ENCODE peak calls at places on chromosomes 1 and 21, in nine cellular contexts. J, L, X, Q, K, C, R, P and B are unnamed samples.
A peak's percentile ranks its signal among the peaks of the same experiment; 100 is the strongest.

GRCh38 chr1:161487483-161487827 is 17.8 kb upstream of the FCGR2A start:
- DNase-seq in J (no peak), L (no peak), X (no peak), Q (peak; percentile 19), K (peak; percentile 34), C (no peak), R (peak; percentile 49), P (peak; percentile 69), B (peak; percentile 59)

GRCh38 chr1:221217029-221217428 is 337.8 kb downstream of the HLX start:
- DNase-seq in J (no peak), L (no peak), X (no peak), Q (no peak), K (no peak), C (no peak), R (peak; percentile 78), P (peak; percentile 8), B (no peak)

GRCh38 chr1:52556641-52557360 is 3.9 kb upstream of the TUT4 start:
- DNase-seq in J (no peak), L (no peak), X (no peak), Q (no peak), K (no peak), C (no peak), R (no peak), P (no peak), B (no peak)

GRCh38 chr1:203179328-203180009 is 3.8 kb upstream of the MYBPH start:
- DNase-seq in J (no peak), L (no peak), X (no peak), Q (no peak), K (no peak), C (no peak), R (no peak), P (no peak), B (no peak)

GRCh38 chr1:154501423-154502065 is 475 bp upstream of the TDRD10 start:
- DNase-seq in J (peak; percentile 59), L (no peak), X (no peak), Q (peak; percentile 37), K (peak; percentile 37), C (peak; percentile 71), R (peak; percentile 49), P (no peak), B (peak; percentile 65)

GRCh38 chr1:205317311-205317917 is 4.1 kb downstream of the NUAK2 start:
- DNase-seq in J (peak; percentile 95), L (peak; percentile 88), X (no peak), Q (peak; percentile 95), K (peak; percentile 93), C (peak; percentile 91), R (peak; percentile 71), P (no peak), B (peak; percentile 95)

GRCh38 chr1:82903626-82904025 is 1095.3 kb downstream of the TTLL7 start:
- DNase-seq in J (no peak), L (no peak), X (no peak), Q (no peak), K (no peak), C (no peak), R (no peak), P (no peak), B (no peak)

GRCh38 chr1:167105150-167105840 is 11.4 kb downstream of the STYXL2 start:
- DNase-seq in J (no peak), L (no peak), X (no peak), Q (no peak), K (no peak), C (no peak), R (no peak), P (no peak), B (no peak)

GRCh38 chr21:15001773-15002647 is 62.8 kb downstream of the NRIP1 start:
- DNase-seq in J (no peak), L (no peak), X (no peak), Q (no peak), K (no peak), C (no peak), R (no peak), P (no peak), B (no peak)

GRCh38 chr21:44907225-44907965 is 13.3 kb downstream of the ITGB2 start:
- DNase-seq in J (no peak), L (no peak), X (no peak), Q (no peak), K (no peak), C (no peak), R (no peak), P (no peak), B (no peak)

GRCh38 chr1:209607102-209607794 is 23.7 kb downstream of the CAMK1G start:
- DNase-seq in J (no peak), L (no peak), X (no peak), Q (no peak), K (no peak), C (no peak), R (no peak), P (peak; percentile 65), B (peak; percentile 79)

GRCh38 chr1:221335161-221336101 is 406.5 kb downstream of the DUSP10 start:
- DNase-seq in J (no peak), L (no peak), X (no peak), Q (peak; percentile 11), K (peak; percentile 10), C (no peak), R (no peak), P (peak; percentile 69), B (peak; percentile 14)

GRCh38 chr1:180258290-180258689 is 28.2 kb downstream of the LHX4 start:
- DNase-seq in J (no peak), L (no peak), X (no peak), Q (no peak), K (no peak), C (no peak), R (no peak), P (no peak), B (no peak)

GRCh38 chr1:16158025-16158424 is 2.2 kb upstream of the EPHA2 start:
- DNase-seq in J (no peak), L (no peak), X (no peak), Q (no peak), K (no peak), C (no peak), R (no peak), P (no peak), B (no peak)

GRCh38 chr1:243268284-243268653 is 12.4 kb downstream of the SDCCAG8 start:
- DNase-seq in J (no peak), L (no peak), X (no peak), Q (no peak), K (no peak), C (no peak), R (no peak), P (peak; percentile 96), B (no peak)

GRCh38 chr1:94675373-94675772 is 133.8 kb upstream of the F3 start:
- DNase-seq in J (no peak), L (no peak), X (no peak), Q (no peak), K (no peak), C (no peak), R (no peak), P (peak; percentile 95), B (no peak)

GRCh38 chr1:45010855-45011811 is at the start of gene HECTD3:
- DNase-seq in J (peak; percentile 90), L (peak; percentile 77), X (no peak), Q (peak; percentile 81), K (peak; percentile 90), C (peak; percentile 91), R (peak; percentile 85), P (peak; percentile 71), B (peak; percentile 83)

GRCh38 chr1:103110701-103111100 is 2.4 kb upstream of the COL11A1 start:
- DNase-seq in J (no peak), L (no peak), X (no peak), Q (no peak), K (no peak), C (no peak), R (no peak), P (no peak), B (no peak)

GRCh38 chr1:185996211-185996610 is 262.0 kb downstream of the HMCN1 start:
- DNase-seq in J (no peak), L (no peak), X (no peak), Q (peak; percentile 16), K (no peak), C (no peak), R (peak; percentile 9), P (peak; percentile 80), B (peak; percentile 53)

GRCh38 chr1:212667223-212668139 is 32.2 kb downstream of the BATF3 start:
- DNase-seq in J (no peak), L (no peak), X (no peak), Q (no peak), K (peak; percentile 41), C (no peak), R (peak; percentile 58), P (peak; percentile 97), B (peak; percentile 66)

GRCh38 chr1:95671098-95671497 is 437.1 kb downstream of the RWDD3 start:
- DNase-seq in J (no peak), L (no peak), X (no peak), Q (no peak), K (no peak), C (no peak), R (no peak), P (no peak), B (no peak)

GRCh38 chr1:8706995-8707396 is 110.4 kb downstream of the RERE start:
- DNase-seq in J (no peak), L (no peak), X (no peak), Q (no peak), K (no peak), C (no peak), R (no peak), P (peak; percentile 32), B (no peak)

GRCh38 chr1:17881761-17882160 is 126.6 kb downstream of the ACTL8 start:
- DNase-seq in J (no peak), L (no peak), X (no peak), Q (no peak), K (no peak), C (no peak), R (peak; percentile 30), P (no peak), B (no peak)

GRCh38 chr21:30439975-30440374 is at the start of gene KRTAP15-1:
- DNase-seq in J (no peak), L (no peak), X (no peak), Q (no peak), K (no peak), C (no peak), R (no peak), P (no peak), B (no peak)
- H3K27ac ChIP-seq in J (no peak within 1 kb of the TSS), L (no peak within 1 kb of the TSS), X (no peak within 1 kb of the TSS), Q (no peak within 1 kb of the TSS), K (no peak within 1 kb of the TSS), C (no peak within 1 kb of the TSS), R (no peak within 1 kb of the TSS), P (no peak within 1 kb of the TSS), B (no peak within 1 kb of the TSS)

GRCh38 chr1:231337472-231338269 is at the start of gene EXOC8:
- DNase-seq in J (peak; percentile 98), L (peak; percentile 92), X (peak; percentile 94), Q (peak; percentile 98), K (peak; percentile 98), C (peak; percentile 96), R (peak; percentile 94), P (peak; percentile 96), B (peak; percentile 98)
- TF ChIP-seq POLR2A in J (peak; percentile 92), L (peak; percentile 86), X (no peak), Q (peak; percentile 92), K (peak; percentile 94), C (peak; percentile 83), R (peak; percentile 93), P (peak; percentile 91), B (peak; percentile 93)

GRCh38 chr1:229253170-229253974 is 17.5 kb upstream of the RAB4A start:
- DNase-seq in J (no peak), L (no peak), X (no peak), Q (no peak), K (peak; percentile 18), C (no peak), R (no peak), P (peak; percentile 32), B (no peak)
- H3K4me3 ChIP-seq in J (no peak overlapping the region), L (no peak overlapping the region), X (no peak overlapping the region), Q (no peak overlapping the region), K (no peak overlapping the region), C (no peak overlapping the region), R (no peak overlapping the region), P (no peak overlapping the region), B (no peak overlapping the region)

GRCh38 chr1:234632225-234632624 is 22.2 kb upstream of the IRF2BP2 start:
- DNase-seq in J (no peak), L (no peak), X (no peak), Q (no peak), K (no peak), C (no peak), R (no peak), P (no peak), B (no peak)
- H3K27ac ChIP-seq in J (no peak overlapping the region), L (no peak overlapping the region), X (no peak overlapping the region), Q (peak overlapping the region; percentile 39), K (no peak overlapping the region), C (no peak overlapping the region), R (peak overlapping the region; percentile 42), P (no peak overlapping the region), B (no peak overlapping the region)